ENCODE peak calls at places on chromosomes 6 and 20, in four cellular contexts. F is Calu3, M is HTR-8/SVneo, P is AG10803. G is an unnamed sample.
A peak's percentile ranks its signal among the peaks of the same experiment; 100 is the strongest.

GRCh38 chr6:16754274-16754673 is 7.0 kb downstream of the ATXN1 start:
- DNase-seq in F (no peak), M (no peak), P (no peak), G (no peak)

GRCh38 chr20:36802326-36803223 is 29.0 kb upstream of the DSN1 start:
- DNase-seq in F (no peak), M (no peak), P (peak; percentile 60), G (no peak)

GRCh38 chr6:22569281-22570184 is at the start of gene HDGFL1:
- DNase-seq in F (no peak), M (no peak), P (no peak), G (no peak)

GRCh38 chr6:165832471-165832836 is 169.4 kb upstream of the PDE10A start:
- DNase-seq in F (no peak), M (no peak), P (no peak), G (no peak)

GRCh38 chr20:51574248-51575033 is 31.9 kb upstream of the NFATC2 start:
- DNase-seq in F (no peak), M (no peak), P (no peak), G (no peak)

GRCh38 chr6:108737594-108738546 is 110.4 kb upstream of the ARMC2 start:
- DNase-seq in F (peak; percentile 83), M (peak; percentile 84), P (peak; percentile 96), G (peak; percentile 3)

GRCh38 chr20:829531-829930 is 4.0 kb upstream of the FAM110A start:
- DNase-seq in F (no peak), M (no peak), P (peak; percentile 92), G (no peak)

GRCh38 chr6:33018904-33019303 is 9.5 kb upstream of the HLA-DOA start:
- DNase-seq in F (peak; percentile 66), M (no peak), P (peak; percentile 45), G (no peak)

GRCh38 chr6:108944707-108945685 is 96.8 kb downstream of the ARMC2 start:
- DNase-seq in F (no peak), M (no peak), P (peak; percentile 96), G (no peak)

GRCh38 chr6:125008261-125008671 is 46.0 kb downstream of the RNF217 start:
- DNase-seq in F (no peak), M (no peak), P (peak; percentile 48), G (no peak)

GRCh38 chr6:10205120-10205519 is 209.8 kb downstream of the TFAP2A start:
- DNase-seq in F (no peak), M (no peak), P (no peak), G (no peak)

GRCh38 chr6:132952998-132953397 is 138.6 kb downstream of the RPS12 start:
- DNase-seq in F (no peak), M (no peak), P (no peak), G (no peak)

GRCh38 chr20:46959081-46959692 is 64.5 kb downstream of the EYA2 start:
- DNase-seq in F (peak; percentile 73), M (peak; percentile 66), P (peak; percentile 91), G (peak; percentile 77)

GRCh38 chr6:10518461-10519216 is 2.5 kb upstream of the GCNT2 start:
- DNase-seq in F (peak; percentile 39), M (no peak), P (no peak), G (no peak)

GRCh38 chr6:27872634-27873028 is 39.6 kb downstream of the OR2B2 start:
- DNase-seq in F (no peak), M (no peak), P (no peak), G (no peak)

GRCh38 chr6:125114248-125114858 is 39.2 kb upstream of the TPD52L1 start:
- DNase-seq in F (peak; percentile 43), M (peak; percentile 25), P (peak; percentile 63), G (peak; percentile 39)

GRCh38 chr20:44460795-44461141 is 14.9 kb upstream of the TTPAL start:
- DNase-seq in F (peak; percentile 40), M (peak; percentile 86), P (peak; percentile 25), G (peak; percentile 31)

GRCh38 chr20:57618091-57618765 is 2.0 kb downstream of the ZBP1 start:
- DNase-seq in F (peak; percentile 91), M (peak; percentile 79), P (no peak), G (no peak)

GRCh38 chr6:31125162-31125561 is 4.9 kb upstream of the CDSN start:
- DNase-seq in F (peak; percentile 88), M (no peak), P (no peak), G (no peak)

GRCh38 chr6:56693246-56693607 is 50.5 kb upstream of the DST start:
- DNase-seq in F (peak; percentile 65), M (peak; percentile 41), P (peak; percentile 99), G (peak; percentile 78)

GRCh38 chr20:53736757-53737403 is 143.2 kb upstream of the ZNF217 start:
- DNase-seq in F (peak; percentile 45), M (no peak), P (peak; percentile 76), G (no peak)

GRCh38 chr20:34111712-34112599 is at the start of gene EIF2S2:
- DNase-seq in F (peak; percentile 97), M (peak; percentile 98), P (peak; percentile 99), G (peak; percentile 99)

GRCh38 chr6:170047813-170048212 is 243.1 kb downstream of the DLL1 start:
- DNase-seq in F (no peak), M (no peak), P (no peak), G (no peak)

GRCh38 chr20:51365670-51366069 is 176.8 kb downstream of the NFATC2 start:
- DNase-seq in F (no peak), M (peak; percentile 77), P (peak; percentile 95), G (no peak)

GRCh38 chr6:116370717-116371383 is at the start of gene DSE:
- DNase-seq in F (peak; percentile 73), M (peak; percentile 79), P (peak; percentile 90), G (no peak)

GRCh38 chr20:3786126-3786484 is 435 bp downstream of the CENPB start:
- DNase-seq in F (no peak), M (no peak), P (peak; percentile 52), G (no peak)

GRCh38 chr6:16978686-16979085 is 123.2 kb upstream of the STMND1 start:
- DNase-seq in F (no peak), M (no peak), P (no peak), G (no peak)

GRCh38 chr6:2999621-3000455 is at the start of gene NQO2:
- DNase-seq in F (peak; percentile 89), M (peak; percentile 93), P (peak; percentile 80), G (peak; percentile 85)

GRCh38 chr20:6501061-6501460 is 266.4 kb upstream of the BMP2 start:
- DNase-seq in F (peak; percentile 2), M (no peak), P (peak; percentile 19), G (no peak)

GRCh38 chr6:82570083-82570482 is 206.5 kb downstream of the TPBG start:
- DNase-seq in F (no peak), M (no peak), P (no peak), G (no peak)

G was measured in NCI-H460.